ENCODE peak calls at places on chromosomes 5 and 9, in five cellular contexts. Y is cardiac muscle cell; P is effector memory CD4-positive, alpha-beta T cell; G is CD4-positive, CD25-positive, alpha-beta regulatory T cell; E is fibroblast of lung. D is an unnamed sample.

GRCh38 chr9:136095028-136095494 is at the start of gene NACC2:
- DNase-seq in Y (peak; percentile 78), P (no peak), G (no peak), E (peak; percentile 66), D (peak; percentile 84)

GRCh38 chr5:141182248-141182647 is at the start of gene PCDHB16:
- DNase-seq in Y (peak; percentile 30), P (no peak), G (no peak), E (peak; percentile 16), D (no peak)

GRCh38 chr5:136724161-136724560 is 358.8 kb upstream of the TRPC7 start:
- DNase-seq in Y (no peak), P (no peak), G (no peak), E (no peak), D (no peak)

GRCh38 chr5:68504306-68504705 is 288.8 kb downstream of the PIK3R1 start:
- DNase-seq in Y (no peak), P (no peak), G (no peak), E (no peak), D (no peak)

GRCh38 chr9:136133191-136133958 is 14.7 kb upstream of the TMEM250 start:
- DNase-seq in Y (peak; percentile 80), P (no peak), G (no peak), E (peak; percentile 25), D (no peak)

GRCh38 chr5:103272377-103272776 is 13.8 kb downstream of the MACIR start:
- DNase-seq in Y (no peak), P (no peak), G (no peak), E (peak; percentile 38), D (no peak)

GRCh38 chr5:142699105-142699720 is 13.3 kb upstream of the FGF1 start:
- DNase-seq in Y (peak; percentile 89), P (peak; percentile 50), G (peak; percentile 70), E (peak; percentile 59), D (peak; percentile 58)

GRCh38 chr5:60673329-60673728 is 26.6 kb downstream of the DEPDC1B start:
- DNase-seq in Y (no peak), P (no peak), G (no peak), E (no peak), D (no peak)

GRCh38 chr5:127351418-127351817 is 60.8 kb downstream of the MEGF10 start:
- DNase-seq in Y (no peak), P (no peak), G (no peak), E (peak; percentile 58), D (no peak)

GRCh38 chr5:119059740-119060255 is 11.1 kb upstream of the DMXL1 start:
- DNase-seq in Y (no peak), P (no peak), G (no peak), E (no peak), D (no peak)

GRCh38 chr9:137550958-137551655 is 572 bp upstream of the MRPL41 start:
- DNase-seq in Y (peak; percentile 94), P (no peak), G (no peak), E (no peak), D (no peak)

GRCh38 chr9:79053613-79054012 is 518.2 kb upstream of the TLE4 start:
- DNase-seq in Y (no peak), P (no peak), G (no peak), E (peak; percentile 65), D (no peak)

DNA sequence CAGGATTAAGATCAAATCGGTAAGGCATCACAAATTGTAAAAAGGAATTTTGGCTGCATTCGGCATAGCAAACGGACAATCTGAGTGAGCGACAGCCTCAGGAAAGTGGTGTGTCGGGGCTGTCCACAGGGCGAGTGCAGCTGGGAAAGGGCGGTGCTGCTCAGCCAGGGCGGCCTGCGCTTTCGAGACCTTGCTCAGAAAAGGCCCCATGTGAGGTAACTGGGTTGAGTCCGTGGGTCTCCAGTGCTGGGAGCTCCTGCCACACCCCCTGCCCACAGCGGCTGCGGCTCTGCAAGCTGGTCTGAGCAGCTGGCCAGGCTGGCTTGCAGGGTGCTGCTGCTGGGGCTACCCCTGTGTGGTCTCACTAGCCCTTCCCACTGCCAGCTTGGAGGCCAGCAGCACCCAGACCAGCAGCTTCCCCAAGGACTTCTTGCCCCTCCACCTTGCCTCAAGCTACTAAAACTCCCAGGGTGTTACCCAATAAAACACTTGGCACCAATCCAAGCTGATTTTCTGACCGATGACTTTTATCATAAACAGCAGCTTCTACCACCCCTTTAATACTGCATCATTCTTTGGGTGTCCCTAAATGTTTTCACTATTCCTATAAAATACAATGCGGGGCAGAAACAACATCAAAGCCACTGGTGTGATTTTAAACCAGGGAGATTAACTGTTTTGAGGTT is 6.2 kb downstream of the SURF2 start:
- DNase-seq in Y (no peak), P (no peak), G (no peak), E (no peak), D (no peak)
- H3K36me3 ChIP-seq in Y (peaks cover 33% of the 10 kb centered on the region), P (peaks cover 82% of the 10 kb centered on the region), G (peaks cover 73% of the 10 kb centered on the region), E (peaks cover 53% of the 10 kb centered on the region), D (no peaks in the 10 kb centered on the region)

GRCh38 chr5:111119856-111120255 is 27.7 kb downstream of the WDR36 start:
- DNase-seq in Y (no peak), P (no peak), G (no peak), E (no peak), D (no peak)
- H3K27ac ChIP-seq in Y (no peak overlapping the region), P (no peak overlapping the region), G (no peak overlapping the region), E (no peak overlapping the region), D (no peak overlapping the region)

GRCh38 chr5:157556615-157557418 is 18.8 kb downstream of the ADAM19 start:
- DNase-seq in Y (no peak), P (no peak), G (no peak), E (peak; percentile 34), D (peak; percentile 37)
- H3K36me3 ChIP-seq in Y (no peaks in the 10 kb centered on the region), P (peaks cover 11% of the 10 kb centered on the region), G (peaks cover 21% of the 10 kb centered on the region), E (no peaks in the 10 kb centered on the region), D (no peaks in the 10 kb centered on the region)

GRCh38 chr9:96512240-96512639 is 62.3 kb downstream of the HABP4 start:
- DNase-seq in Y (no peak), P (no peak), G (no peak), E (no peak), D (no peak)

GRCh38 chr9:96514108-96514824 is 64.3 kb downstream of the HABP4 start:
- DNase-seq in Y (no peak), P (no peak), G (no peak), E (peak; percentile 87), D (no peak)

GRCh38 chr9:96515629-96516470 is 65.9 kb downstream of the HABP4 start:
- DNase-seq in Y (no peak), P (no peak), G (no peak), E (peak; percentile 64), D (no peak)

GRCh38 chr9:96513622-96514021 is 63.7 kb downstream of the HABP4 start:
- DNase-seq in Y (no peak), P (no peak), G (no peak), E (peak; percentile 93), D (no peak)

DNA sequence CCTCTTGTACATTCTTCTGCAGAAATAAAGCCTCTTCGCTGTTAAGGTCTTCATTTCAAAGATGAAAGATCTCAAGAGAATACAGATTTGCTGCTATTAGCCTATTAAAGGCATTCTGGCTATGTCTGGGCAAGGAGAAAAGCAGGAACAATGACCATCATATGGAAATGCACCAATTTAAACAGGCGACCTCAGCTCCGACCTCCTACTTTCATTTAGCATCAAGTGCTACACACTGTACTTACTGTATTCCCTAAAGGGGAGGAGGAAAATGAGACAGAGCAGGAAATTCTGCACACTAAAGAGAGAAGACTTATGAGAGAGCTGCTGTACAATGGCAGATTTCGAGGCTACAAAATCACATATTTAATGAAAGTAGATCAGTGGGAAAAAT is 64.9 kb downstream of the HABP4 start:
- DNase-seq in Y (no peak), P (no peak), G (no peak), E (peak; percentile 56), D (no peak)
- H3K27ac ChIP-seq in Y (peak overlapping the region; percentile 25), P (no peak overlapping the region), G (no peak overlapping the region), E (peak overlapping the region; percentile 84), D (peak overlapping the region; percentile 26)

GRCh38 chr5:347712-348284 is 26.3 kb downstream of the AHRR start:
- DNase-seq in Y (no peak), P (no peak), G (no peak), E (no peak), D (no peak)
- H3K36me3 ChIP-seq in Y (no peaks in the 10 kb centered on the region), P (no peaks in the 10 kb centered on the region), G (no peaks in the 10 kb centered on the region), E (peaks cover 2% of the 10 kb centered on the region), D (no peaks in the 10 kb centered on the region)

D was measured in Peyer's patch.